ENCODE peak calls at places on chromosome 21, in four cellular contexts. R, T, J and F are unnamed samples.

GRCh38 chr21:38985423-38986378 is 180.0 kb downstream of the ETS2 start:
- DNase-seq in R (peak), T (peak), J (no peak), F (no peak)

GRCh38 chr21:44006017-44006624 is 6.0 kb upstream of the TRAPPC10 start:
- DNase-seq in R (peak), T (peak), J (peak), F (peak)

GRCh38 chr21:38039841-38040240 is 123.6 kb upstream of the KCNJ6 start:
- DNase-seq in R (no peak), T (no peak), J (no peak), F (peak)

GRCh38 chr21:18812308-18812707 is 408.7 kb upstream of the TMPRSS15 start:
- DNase-seq in R (no peak), T (no peak), J (no peak), F (no peak)

GRCh38 chr21:45586289-45586858 is 44.1 kb upstream of the SLC19A1 start:
- DNase-seq in R (no peak), T (no peak), J (no peak), F (no peak)

GRCh38 chr21:26489781-26490180 is 83.3 kb downstream of the CYYR1 start:
- DNase-seq in R (no peak), T (no peak), J (no peak), F (no peak)

GRCh38 chr21:44869860-44870747 is 3.4 kb downstream of the PTTG1IP start:
- DNase-seq in R (peak), T (peak), J (peak), F (peak)

GRCh38 chr21:42562816-42563215 is 49.2 kb downstream of the SLC37A1 start:
- DNase-seq in R (no peak), T (no peak), J (no peak), F (no peak)

GRCh38 chr21:33300701-33301631 is 23.8 kb upstream of the IFNAR1 start:
- DNase-seq in R (peak), T (peak), J (no peak), F (no peak)

GRCh38 chr21:32803651-32804050 is 32.1 kb upstream of the PAXBP1 start:
- DNase-seq in R (peak), T (no peak), J (no peak), F (no peak)

GRCh38 chr21:45525910-45526306 is 16.3 kb downstream of the SLC19A1 start:
- DNase-seq in R (no peak), T (no peak), J (no peak), F (no peak)

GRCh38 chr21:35046223-35046690 is 2.8 kb downstream of the RUNX1 start:
- DNase-seq in R (no peak), T (no peak), J (no peak), F (no peak)

GRCh38 chr21:19853061-19853460 is 1145.1 kb upstream of the NCAM2 start:
- DNase-seq in R (no peak), T (no peak), J (no peak), F (no peak)

GRCh38 chr21:34808569-34809204 is 139.9 kb downstream of the CLIC6 start:
- DNase-seq in R (peak), T (peak), J (no peak), F (no peak)

GRCh38 chr21:15042531-15042930 is 22.3 kb downstream of the NRIP1 start:
- DNase-seq in R (no peak), T (no peak), J (no peak), F (no peak)

GRCh38 chr21:25806053-25806452 is 71.3 kb downstream of the GABPA start:
- DNase-seq in R (no peak), T (no peak), J (no peak), F (no peak)

GRCh38 chr21:45464309-45464708 is 59.3 kb downstream of the COL18A1 start:
- DNase-seq in R (no peak), T (no peak), J (no peak), F (no peak)

GRCh38 chr21:29299046-29299905 is 554 bp downstream of the BACH1 start:
- DNase-seq in R (peak), T (peak), J (peak), F (peak)